ENCODE peak calls at places on chromosomes 7 and 10, in nine cellular contexts. S is cardiac fibroblast, E is sigmoid colon, P is MM.1S, R is astrocyte of the spinal cord, U is AG10803, H is PC-3, B is A549, L is transverse colon. O is an unnamed sample.

GRCh38 chr10:122213766-122214165 is 57.3 kb upstream of the BTBD16 start:
- DNase-seq in S (no peak), L (no peak), E (no peak), P (no peak), U (peak), B (no peak), H (no peak), R (no peak), O (no peak)

GRCh38 chr10:119431768-119432135 is 110.8 kb downstream of the RGS10 start:
- DNase-seq in L (no peak), B (no peak), R (no peak), H (no peak), S (no peak), E (no peak), U (no peak), P (no peak), O (no peak)

GRCh38 chr7:25495342-25495855 is 267.1 kb upstream of the NPVF start:
- DNase-seq in E (no peak), S (no peak), R (no peak), P (no peak), B (no peak), U (no peak), L (no peak), H (no peak), O (no peak)

GRCh38 chr7:132618956-132619305 is 42.7 kb upstream of the PLXNA4 start:
- DNase-seq in E (no peak), B (no peak), P (no peak), S (peak), R (peak), L (no peak), U (peak), H (peak), O (peak)

GRCh38 chr7:24829787-24830186 is 72.5 kb upstream of the GSDME start:
- DNase-seq in L (no peak), E (no peak), R (no peak), S (peak), P (no peak), B (no peak), H (no peak), U (no peak), O (peak)

GRCh38 chr7:156230576-156230975 is 410.0 kb upstream of the RNF32 start:
- DNase-seq in E (no peak), L (no peak), R (no peak), U (no peak), H (no peak), P (no peak), B (no peak), S (no peak), O (no peak)

GRCh38 chr7:36784991-36785940 is 61.0 kb upstream of the AOAH start:
- DNase-seq in H (no peak), R (no peak), B (no peak), L (peak), S (peak), P (no peak), U (no peak), E (peak), O (peak)

GRCh38 chr7:134954197-134955082 is 31.9 kb upstream of the AGBL3 start:
- DNase-seq in H (peak), E (no peak), R (peak), L (no peak), P (peak), U (peak), B (peak), S (peak), O (peak)

GRCh38 chr7:75040512-75040911 is 33.1 kb downstream of the RCC1L start:
- DNase-seq in E (no peak), U (no peak), H (no peak), S (no peak), P (peak), L (no peak), B (no peak), R (no peak), O (no peak)

GRCh38 chr10:132359305-132360040 is 27.5 kb downstream of the LRRC27 start:
- DNase-seq in L (no peak), R (no peak), S (no peak), B (no peak), H (no peak), E (peak), U (no peak), P (no peak), O (no peak)

GRCh38 chr7:81956520-81956919 is 186.7 kb upstream of the HGF start:
- DNase-seq in B (peak), R (peak), H (peak), U (peak), P (peak), S (peak), E (no peak), L (no peak), O (peak)

GRCh38 chr10:30324448-30325110 is 24.5 kb downstream of the MTPAP start:
- DNase-seq in U (no peak), P (no peak), H (no peak), S (no peak), B (no peak), E (no peak), R (no peak), L (no peak), O (no peak)

GRCh38 chr10:78972947-78973900 is 95.5 kb upstream of the ZMIZ1 start:
- DNase-seq in U (peak), E (peak), S (peak), P (peak), L (peak), H (peak), R (peak), B (peak), O (peak)

GRCh38 chr10:52653510-52653909 is 119.1 kb downstream of the MBL2 start:
- DNase-seq in L (no peak), H (peak), U (peak), B (no peak), R (no peak), E (no peak), S (no peak), P (no peak), O (no peak)

GRCh38 chr10:117609095-117609821 is 66.7 kb downstream of the EMX2 start:
- DNase-seq in L (no peak), E (peak), U (peak), P (no peak), B (peak), S (peak), H (peak), R (peak), O (peak)

GRCh38 chr10:21516270-21517131 is 9.0 kb downstream of the SKIDA1 start:
- DNase-seq in P (peak), E (peak), U (peak), L (peak), H (peak), B (no peak), R (peak), S (peak), O (peak)

GRCh38 chr10:23293145-23293724 is 51.4 kb downstream of the C10orf67 start:
- DNase-seq in E (no peak), H (peak), L (no peak), S (peak), P (peak), U (peak), B (peak), R (peak), O (peak)

GRCh38 chr7:36115448-36116321 is 37.4 kb upstream of the EEPD1 start:
- DNase-seq in S (peak), E (peak), R (peak), L (peak), H (peak), P (no peak), B (peak), U (peak), O (peak)

GRCh38 chr10:76779163-76779820 is 858.3 kb downstream of the KCNMA1 start:
- DNase-seq in B (no peak), R (peak), H (peak), L (no peak), P (no peak), U (peak), S (peak), E (no peak), O (no peak)

DNA sequence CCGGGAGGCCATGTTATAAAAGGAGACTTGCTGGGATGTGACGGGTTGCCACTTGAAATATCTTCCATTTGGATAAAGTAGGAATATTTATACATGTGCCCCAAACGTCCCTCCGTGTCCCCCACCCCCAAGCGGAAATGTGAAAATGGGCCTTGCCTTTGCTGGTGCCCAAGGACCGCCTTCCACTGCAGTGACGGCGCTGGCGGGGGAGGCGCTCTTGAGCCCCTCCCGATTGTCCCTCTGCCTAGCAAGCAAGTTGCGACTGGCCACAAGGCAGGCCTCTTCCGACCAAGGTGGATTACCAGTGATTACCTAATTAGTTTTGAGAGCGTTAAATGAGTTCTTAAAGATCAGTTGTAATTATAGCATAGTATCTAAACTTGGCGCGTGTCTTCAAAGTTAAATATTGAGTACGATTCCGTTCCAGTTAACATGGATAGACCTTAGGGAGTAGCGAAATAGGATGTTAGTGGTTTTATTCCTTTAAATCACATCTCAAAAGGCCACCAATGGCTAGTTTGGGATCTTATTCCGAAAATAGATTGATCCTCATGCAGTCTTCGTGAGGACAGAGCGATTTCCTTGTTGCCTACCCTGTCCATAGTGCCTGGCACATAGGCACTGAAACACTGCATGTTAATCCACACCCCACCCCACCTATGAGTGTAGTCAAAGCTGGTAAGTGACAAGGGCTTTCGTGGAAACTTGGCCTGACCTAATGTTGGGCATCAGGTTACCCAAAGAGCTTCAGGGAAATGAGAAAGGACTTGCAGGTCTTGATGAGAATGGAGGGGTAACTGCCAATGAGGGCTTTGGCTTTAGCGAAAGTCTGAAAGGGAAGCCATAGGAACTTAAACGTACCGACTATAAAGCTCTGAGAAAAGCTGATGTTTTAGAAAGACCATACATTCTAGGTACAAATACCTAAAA is 1.1 kb downstream of the PPIA start:
- DNase-seq in U (peak), P (peak), B (peak), S (peak), R (peak), H (peak), E (peak), L (peak), O (peak)
- TF ChIP-seq CTCF in U (peak), P (peak), B (peak), S (peak), R (peak), H (peak), E (no peak), L (peak), O (peak)

GRCh38 chr10:3067859-3068179 is 471 bp downstream of the PFKP start:
- DNase-seq in P (no peak), B (no peak), S (no peak), E (no peak), L (peak), U (no peak), R (no peak), H (no peak), O (no peak)

GRCh38 chr10:3068968-3069737 is 1.8 kb downstream of the PFKP start:
- DNase-seq in B (no peak), E (no peak), L (peak), S (no peak), R (no peak), H (no peak), U (peak), P (no peak), O (peak)

GRCh38 chr10:3071405-3072198 is 4.3 kb downstream of the PFKP start:
- DNase-seq in L (no peak), R (peak), B (peak), E (no peak), H (peak), U (peak), P (no peak), S (peak), O (peak)

GRCh38 chr10:3068201-3068967 is 1.0 kb downstream of the PFKP start:
- DNase-seq in P (no peak), S (peak), U (peak), H (peak), E (peak), B (no peak), R (peak), L (peak), O (peak)

DNA sequence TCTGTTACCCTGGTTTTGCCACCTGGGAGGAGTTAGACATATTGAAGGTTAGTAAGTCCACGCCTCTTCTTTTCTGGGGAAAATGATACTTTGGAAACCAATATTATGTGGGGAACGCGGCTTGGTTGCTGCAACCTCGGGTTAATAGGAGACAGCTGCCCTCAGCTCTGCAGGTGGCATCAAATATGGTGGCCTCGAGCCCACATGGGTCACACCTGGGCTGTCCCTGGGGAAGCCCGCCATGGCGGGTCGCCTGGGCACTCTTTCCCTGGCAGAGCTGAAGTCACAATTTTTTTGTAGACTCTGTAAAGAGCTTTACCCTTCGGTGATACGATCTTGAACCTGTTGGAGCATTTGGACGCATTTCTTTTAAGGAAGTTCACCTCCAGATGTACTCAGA is 2.5 kb downstream of the PFKP start:
- DNase-seq in R (no peak), B (no peak), H (no peak), P (no peak), S (no peak), E (no peak), U (no peak), L (no peak), O (no peak)
- H3K4me3 ChIP-seq in R (peak), B (peak), H (peak), P (no peak), S (no peak), E (no peak), U (peak), L (no peak), O (no peak)

GRCh38 chr7:21722371-21722770 is 179.5 kb downstream of the DNAH11 start:
- DNase-seq in H (no peak), B (no peak), L (no peak), P (no peak), S (no peak), U (no peak), E (no peak), R (no peak), O (no peak)
- TF ChIP-seq CTCF in H (peak), B (no peak), L (no peak), P (peak), S (peak), U (no peak), E (no peak), R (no peak), O (peak)

DNA sequence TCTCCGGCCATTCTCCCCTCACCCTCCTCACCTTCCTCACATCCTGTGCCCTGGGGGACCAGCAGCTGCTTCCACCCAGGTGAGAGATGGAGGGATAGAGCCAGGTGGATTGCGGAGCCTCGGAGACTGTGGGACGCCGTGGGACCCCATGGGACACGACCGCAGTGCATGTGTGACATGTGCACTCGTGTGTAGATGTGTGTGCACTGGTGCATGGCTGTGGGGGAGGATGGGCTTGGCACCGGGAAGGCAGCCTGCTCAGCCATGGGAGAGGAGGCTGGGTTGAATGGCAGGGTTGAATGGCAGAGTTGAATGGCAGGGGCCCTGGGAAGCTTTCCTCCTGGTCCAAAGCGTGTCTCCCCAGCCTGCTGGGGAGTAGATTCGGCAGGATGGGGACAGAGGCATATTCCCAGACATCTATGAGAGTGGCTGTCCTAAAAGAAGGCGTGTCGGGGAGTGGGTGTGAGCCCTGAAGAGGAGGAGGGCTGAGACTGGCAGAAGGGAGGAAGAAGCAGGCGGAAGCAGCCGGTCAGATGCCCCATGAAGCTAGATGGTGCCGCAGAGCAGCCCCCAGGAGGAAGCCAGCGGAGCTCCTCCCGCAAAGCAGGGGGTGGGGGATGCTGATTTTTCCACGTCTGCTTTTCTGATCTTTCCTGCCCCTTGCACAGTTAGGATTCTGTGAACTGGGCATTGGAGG is 815 bp downstream of the GIMAP8 start:
- DNase-seq in S (no peak), P (no peak), R (no peak), U (no peak), H (no peak), B (no peak), L (peak), E (peak), O (no peak)
- H3K4me3 ChIP-seq in S (no peak), P (no peak), R (no peak), U (no peak), H (no peak), B (no peak), L (peak), E (peak), O (no peak)

DNA sequence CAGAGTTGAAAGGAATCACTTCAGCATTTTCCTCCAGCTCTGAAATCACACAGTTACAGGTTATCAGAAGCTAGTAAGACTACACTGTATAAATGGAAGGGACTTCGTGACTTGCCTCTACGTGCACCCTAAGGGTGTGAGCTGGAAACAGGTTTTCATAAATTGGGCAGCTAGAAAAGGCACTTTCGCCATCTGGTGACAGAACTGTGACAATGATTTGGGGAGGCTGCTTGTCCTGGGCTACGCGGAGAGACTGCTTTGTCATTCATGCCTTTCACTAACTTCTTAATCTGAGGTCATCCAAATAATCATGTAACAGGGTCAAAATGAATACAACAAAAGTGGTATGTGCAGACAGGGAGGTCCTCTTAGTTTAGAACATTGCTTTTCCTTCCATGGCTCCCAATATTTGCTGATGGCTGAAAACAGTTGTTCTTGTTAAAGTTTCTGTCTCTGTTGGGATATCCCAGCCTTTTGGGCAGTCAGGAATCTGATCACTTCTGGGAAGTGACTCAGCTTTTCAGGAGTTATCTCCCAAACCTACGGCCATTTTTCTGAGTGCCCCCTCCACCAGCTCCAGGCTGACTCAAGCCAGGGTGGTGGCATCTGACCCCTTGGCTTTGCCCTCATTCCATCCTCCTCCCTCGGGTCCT is 17.8 kb downstream of the VWC2 start:
- DNase-seq in U (no peak), R (no peak), S (no peak), H (peak), P (peak), B (peak), L (peak), E (no peak), O (no peak)
- TF ChIP-seq CTCF in U (no peak), R (no peak), S (no peak), H (peak), P (peak), B (peak), L (peak), E (no peak), O (no peak)

O was measured in fibroblast of pulmonary artery.